ENCODE peak calls at places on chromosomes 6 and 20, in five cellular contexts. E is left ventricle myocardium inferior, V is ovary, D is transverse colon, M is IMR-90. Y is an unnamed sample. For H3K4me1, the result is how much of the 10 kb centered on the place peaks cover.

GRCh38 chr20:38242848-38243449 is 17.6 kb downstream of the KIAA1755 start:
- DNase-seq in E (no peak), M (no peak), V (no peak), D (no peak), Y (no peak)

GRCh38 chr20:3406481-3407425 is 716 bp downstream of the DNAAF9 start:
- DNase-seq in D (peak), M (peak), E (no peak), V (no peak), Y (peak)

GRCh38 chr6:149761438-149761837 is 11.9 kb downstream of the PCMT1 start:
- DNase-seq in M (no peak), D (no peak), E (no peak), V (no peak), Y (no peak)

GRCh38 chr20:41316602-41317535 is 662 bp downstream of the ZHX3 start:
- DNase-seq in E (peak), M (peak), V (peak), D (peak), Y (peak)

GRCh38 chr6:109082178-109082577 is 12.5 kb downstream of the SESN1 start:
- DNase-seq in V (no peak), M (peak), E (no peak), D (no peak), Y (no peak)

GRCh38 chr6:150616581-150616980 is 16.9 kb downstream of the PLEKHG1 start:
- DNase-seq in D (no peak), M (no peak), V (no peak), E (no peak), Y (no peak)

GRCh38 chr6:26056583-26057350 is 30.5 kb upstream of the HFE start:
- DNase-seq in V (peak), M (peak), E (no peak), D (peak), Y (peak)

GRCh38 chr20:44228465-44229258 is 18.1 kb upstream of the OSER1 start:
- DNase-seq in E (no peak), M (no peak), V (no peak), D (no peak), Y (no peak)

GRCh38 chr6:150081702-150082101 is 12.8 kb upstream of the ULBP3 start:
- DNase-seq in D (no peak), E (no peak), M (no peak), V (no peak), Y (no peak)

GRCh38 chr6:128598561-128598960 is 78.2 kb upstream of the PTPRK start:
- DNase-seq in D (no peak), V (no peak), E (no peak), M (no peak), Y (no peak)

GRCh38 chr6:3453410-3453809 is 3.4 kb downstream of the SLC22A23 start:
- DNase-seq in M (no peak), E (no peak), D (no peak), V (no peak), Y (no peak)

GRCh38 chr20:10306440-10307358 is 88.1 kb downstream of the SNAP25 start:
- DNase-seq in E (no peak), M (peak), D (no peak), V (no peak), Y (no peak)

GRCh38 chr20:33299111-33299603 is 16.1 kb downstream of the BPIFB1 start:
- DNase-seq in V (peak), E (peak), M (peak), D (peak), Y (peak)

GRCh38 chr6:152246554-152247337 is 390.4 kb downstream of the SYNE1 start:
- DNase-seq in M (peak), V (no peak), D (no peak), E (no peak), Y (no peak)

GRCh38 chr6:155001482-155001881 is 6.4 kb downstream of the TIAM2 start:
- DNase-seq in V (no peak), E (no peak), D (no peak), M (peak), Y (no peak)

GRCh38 chr20:58447733-58448391 is 58.8 kb downstream of the VAPB start:
- DNase-seq in D (peak), E (no peak), M (peak), V (no peak), Y (peak)

GRCh38 chr6:25100288-25100687 is 164.5 kb upstream of the RIPOR2 start:
- DNase-seq in V (no peak), D (no peak), E (no peak), M (peak), Y (no peak)

GRCh38 chr6:114151070-114151685 is 180.2 kb upstream of the HDAC2 start:
- DNase-seq in V (no peak), D (no peak), M (no peak), E (no peak), Y (no peak)

GRCh38 chr6:101208152-101208551 is 185.4 kb upstream of the GRIK2 start:
- DNase-seq in E (no peak), D (peak), M (no peak), V (no peak), Y (no peak)

GRCh38 chr6:39189915-39190544 is 39.2 kb downstream of the KCNK5 start:
- DNase-seq in E (peak), M (peak), V (peak), D (peak), Y (peak)

GRCh38 chr6:49888742-49889431 is 22.6 kb upstream of the CRISP1 start:
- DNase-seq in V (no peak), M (no peak), E (no peak), D (no peak), Y (no peak)

GRCh38 chr6:28401172-28401571 is 1.6 kb upstream of the ZSCAN12 start:
- DNase-seq in E (no peak), V (no peak), D (no peak), M (peak), Y (no peak)

GRCh38 chr6:29908341-29908662 is 34.0 kb upstream of the HLA-A start:
- DNase-seq in M (no peak), V (no peak), D (no peak), E (no peak), Y (no peak)

GRCh38 chr20:51960004-51960403 is 157.7 kb upstream of the SALL4 start:
- DNase-seq in D (no peak), V (no peak), E (no peak), M (no peak), Y (no peak)

GRCh38 chr20:63693975-63694595 is 2.4 kb upstream of the TNFRSF6B start:
- DNase-seq in D (no peak), V (no peak), M (no peak), E (no peak), Y (no peak)

GRCh38 chr6:40308533-40309306 is 278.4 kb downstream of the LRFN2 start:
- DNase-seq in D (peak), M (peak), V (peak), E (peak), Y (peak)

GRCh38 chr20:50067461-50067860 is 45.5 kb downstream of the UBE2V1 start:
- DNase-seq in D (no peak), E (no peak), M (no peak), V (no peak), Y (no peak)

GRCh38 chr6:161272600-161273355 is 1.1 kb downstream of the AGPAT4 start:
- DNase-seq in D (no peak), M (peak), E (no peak), V (no peak), Y (no peak)

GRCh38 chr6:13729891-13730290 is 18.3 kb upstream of the RANBP9 start:
- DNase-seq in V (no peak), D (no peak), M (peak), E (no peak), Y (no peak)

GRCh38 chr6:39451831-39452230 is 129.3 kb upstream of the KCNK16 start:
- DNase-seq in D (no peak), E (no peak), M (no peak), V (no peak), Y (no peak)

GRCh38 chr6:152979116-152979515 is 3.7 kb downstream of the FBXO5 start:
- DNase-seq in V (no peak), E (no peak), M (no peak), D (no peak), Y (no peak)

GRCh38 chr6:158879180-158879579 is 60.0 kb upstream of the EZR start:
- DNase-seq in V (no peak), D (no peak), M (no peak), E (no peak), Y (no peak)

GRCh38 chr6:149938571-149939462 is 3.0 kb upstream of the ULBP2 start:
- DNase-seq in M (no peak), D (no peak), V (no peak), E (no peak), Y (peak)

GRCh38 chr20:14775778-14776177 is 438.4 kb upstream of the FLRT3 start:
- DNase-seq in V (peak), D (no peak), M (no peak), E (no peak), Y (peak)

GRCh38 chr20:20492521-20493334 is 124.8 kb downstream of the INSM1 start:
- DNase-seq in M (no peak), E (no peak), V (no peak), D (no peak), Y (no peak)

GRCh38 chr20:34708621-34709043 is 4.5 kb downstream of the TP53INP2 start:
- DNase-seq in V (peak), E (peak), M (peak), D (peak), Y (peak)

GRCh38 chr6:125207956-125208355 is 54.4 kb downstream of the TPD52L1 start:
- DNase-seq in D (no peak), V (no peak), M (peak), E (no peak), Y (no peak)

GRCh38 chr20:920306-920705 is 4.2 kb upstream of the ANGPT4 start:
- DNase-seq in E (no peak), V (no peak), M (no peak), D (no peak), Y (no peak)

GRCh38 chr20:15675813-15676484 is 897.3 kb downstream of the KIF16B start:
- DNase-seq in M (no peak), V (no peak), E (no peak), D (no peak), Y (no peak)

DNA sequence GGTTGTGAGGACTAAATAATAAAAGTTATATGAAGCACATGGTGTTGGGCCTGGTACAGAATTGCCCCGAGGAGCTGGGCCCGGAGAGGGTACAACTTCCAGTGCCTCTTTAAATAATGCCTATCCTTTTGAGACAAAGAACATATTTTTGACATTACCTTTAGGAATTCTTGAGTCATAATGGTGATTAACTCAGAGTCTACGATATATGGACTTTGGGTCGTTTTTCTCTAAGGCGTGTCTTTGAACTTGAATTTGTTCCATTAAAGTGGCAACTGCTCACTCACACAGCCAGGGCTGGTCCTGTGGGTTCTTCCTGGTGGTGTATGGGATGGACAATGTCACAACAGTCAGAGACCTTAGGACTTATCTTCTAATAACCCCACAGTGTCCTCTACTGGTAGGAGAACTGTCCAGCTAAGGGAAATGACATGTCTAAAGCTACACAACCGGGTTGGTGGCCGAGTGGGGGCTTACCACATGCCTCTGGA is 106.5 kb downstream of the CDC5L start:
- DNase-seq in E (no peak), D (no peak), M (peak), V (no peak), Y (no peak)
- H3K27ac ChIP-seq in E (no peak), D (no peak), M (no peak), V (no peak), Y (no peak)

DNA sequence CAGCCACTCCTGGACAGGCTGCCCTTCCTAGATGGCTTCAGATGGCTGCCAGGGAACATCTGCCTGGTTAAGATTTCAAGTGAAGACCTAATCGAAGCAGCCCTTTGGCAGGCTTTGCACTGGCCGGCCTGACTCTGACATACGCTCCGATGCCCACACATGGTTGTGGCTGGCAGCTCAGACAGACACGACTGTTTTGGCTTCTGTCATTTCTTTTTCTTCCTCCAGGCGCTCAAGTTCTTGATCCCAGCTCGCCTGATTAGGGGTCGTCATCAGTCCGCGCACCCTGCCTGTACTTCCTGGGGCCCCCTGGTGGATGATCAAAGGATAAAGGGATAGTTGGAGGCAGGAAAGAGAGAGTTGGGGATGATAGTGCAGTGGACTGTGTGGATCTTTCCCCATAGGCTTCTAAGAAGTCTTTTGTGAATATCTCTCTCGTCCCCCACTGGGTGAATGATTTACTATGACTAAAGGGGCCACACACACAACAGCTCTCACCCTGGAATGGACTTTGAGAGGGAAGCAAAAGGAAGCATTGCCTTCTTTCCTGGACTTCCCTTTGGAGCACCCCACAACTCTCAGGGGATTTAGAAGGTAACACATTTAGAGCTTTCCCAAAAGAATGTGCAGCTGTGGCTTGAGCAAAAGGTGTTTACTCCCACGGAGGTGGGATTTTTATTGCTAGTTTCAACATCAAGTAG is 21.4 kb upstream of the TRAM2 start:
- DNase-seq in E (peak), V (peak), D (peak), M (peak), Y (peak)
- H3K4me1 ChIP-seq in E (under half), V (under half), D (under half), M (under half), Y (under half)

GRCh38 chr6:111683749-111684267 is 78.1 kb upstream of the TRAF3IP2 start:
- DNase-seq in V (peak), E (no peak), M (peak), D (no peak), Y (peak)
- H3K27ac ChIP-seq in V (no peak), E (peak), M (peak), D (peak), Y (peak)

GRCh38 chr6:138234363-138234762 is 16.1 kb upstream of the PBOV1 start:
- DNase-seq in V (no peak), E (no peak), D (no peak), M (no peak), Y (no peak)

GRCh38 chr6:138229072-138229471 is 10.8 kb upstream of the PBOV1 start:
- DNase-seq in D (no peak), V (no peak), M (no peak), E (no peak), Y (no peak)

GRCh38 chr6:138231399-138231886 is 13.2 kb upstream of the PBOV1 start:
- DNase-seq in E (no peak), M (no peak), D (no peak), V (no peak), Y (no peak)

GRCh38 chr6:138229663-138230194 is 11.4 kb upstream of the PBOV1 start:
- DNase-seq in E (no peak), V (no peak), M (no peak), D (no peak), Y (no peak)

GRCh38 chr6:138230759-138231398 is 12.6 kb upstream of the PBOV1 start:
- DNase-seq in M (no peak), D (no peak), V (no peak), E (no peak), Y (no peak)
- H3K4me1 ChIP-seq in M (under half), D (under half), V (under half), E (under half), Y (under half)

GRCh38 chr6:53694800-53695394 is 29.3 kb upstream of the KLHL31 start:
- DNase-seq in D (no peak), E (no peak), M (no peak), V (no peak), Y (no peak)

GRCh38 chr6:53691252-53691651 is 25.7 kb upstream of the KLHL31 start:
- DNase-seq in M (no peak), D (no peak), E (no peak), V (no peak), Y (no peak)

GRCh38 chr6:53696351-53696750 is 30.8 kb upstream of the KLHL31 start:
- DNase-seq in V (no peak), M (no peak), E (no peak), D (no peak), Y (peak)

GRCh38 chr6:53692172-53692571 is 26.6 kb upstream of the KLHL31 start:
- DNase-seq in V (no peak), M (no peak), D (no peak), E (no peak), Y (no peak)

DNA sequence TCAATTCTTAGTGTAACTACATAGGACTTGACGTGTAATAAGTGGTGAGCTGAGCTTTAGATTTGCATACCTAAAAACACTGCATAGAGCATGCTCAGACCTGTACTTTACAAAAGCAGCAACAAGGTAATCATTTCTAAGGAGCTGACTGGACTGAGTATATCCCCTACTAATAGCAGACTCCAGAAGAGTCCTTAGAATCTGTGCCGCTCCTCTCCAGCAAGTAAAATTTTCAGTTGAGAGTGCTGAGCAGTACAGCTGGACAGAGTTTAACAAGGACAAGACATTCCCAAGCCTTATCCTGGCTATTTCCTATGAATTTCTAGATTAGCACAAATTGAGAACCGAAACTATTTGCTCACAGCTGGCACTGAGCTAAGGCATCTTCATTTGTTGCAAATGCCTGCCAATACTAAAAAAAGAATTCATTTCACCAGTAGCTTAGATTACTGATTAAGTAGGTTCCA is 26.1 kb upstream of the KLHL31 start:
- DNase-seq in E (no peak), V (no peak), D (no peak), M (no peak), Y (no peak)
- H3K27ac ChIP-seq in E (peak), V (no peak), D (no peak), M (no peak), Y (peak)

GRCh38 chr6:134173007-134173690 is 120.7 kb upstream of the SLC2A12 start:
- DNase-seq in E (no peak), D (no peak), V (no peak), M (peak), Y (no peak)
- H3K4me1 ChIP-seq in E (half or more), D (under half), V (under half), M (under half), Y (half or more)

Y was measured in thyroid gland.